ENCODE peak calls at places on chromosome 19, in nine cellular contexts. S is adrenal gland, A is glutamatergic neuron, T is AG04450, V is ascending aorta, E is RWPE1, X is endodermal cell, H is GM06990, Z is progenitor cell of endocrine pancreas. C is an unnamed sample.

GRCh38 chr19:18109363-18109730 is 11.8 kb downstream of the MAST3 start:
- DNase-seq in V (no peak), Z (no peak), H (no peak), S (peak), E (no peak), X (no peak), T (no peak), A (no peak), C (no peak)

GRCh38 chr19:30391052-30391451 is 18.9 kb downstream of the ZNF536 start:
- DNase-seq in V (no peak), E (no peak), Z (no peak), H (no peak), S (no peak), A (no peak), T (no peak), X (peak), C (no peak)

GRCh38 chr19:29449371-29449770 is 76.4 kb upstream of the VSTM2B start:
- DNase-seq in H (no peak), Z (no peak), V (no peak), S (no peak), E (no peak), A (no peak), X (peak), T (no peak), C (no peak)

GRCh38 chr19:27762933-27763332 is 1450.0 kb downstream of the UQCRFS1 start:
- DNase-seq in S (no peak), H (no peak), A (no peak), T (no peak), X (peak), E (no peak), V (peak), Z (no peak), C (no peak)

GRCh38 chr19:58569943-58570670 is 3.0 kb downstream of the MZF1 start:
- DNase-seq in E (no peak), V (no peak), S (no peak), H (no peak), X (no peak), T (no peak), A (no peak), Z (no peak), C (no peak)

GRCh38 chr19:45621389-45621788 is 17.8 kb downstream of the EML2 start:
- DNase-seq in X (no peak), H (no peak), T (no peak), Z (no peak), A (no peak), V (no peak), S (no peak), E (no peak), C (no peak)

GRCh38 chr19:29673451-29674371 is 8.4 kb downstream of the PLEKHF1 start:
- DNase-seq in T (no peak), A (no peak), Z (no peak), X (no peak), S (no peak), V (no peak), E (no peak), H (no peak), C (no peak)

GRCh38 chr19:3346677-3347353 is 19.6 kb upstream of the NFIC start:
- DNase-seq in E (no peak), A (no peak), V (peak), H (no peak), X (peak), S (peak), Z (no peak), T (no peak), C (no peak)

GRCh38 chr19:16702123-16702522 is 17.5 kb upstream of the NWD1 start:
- DNase-seq in T (peak), Z (no peak), V (no peak), E (peak), H (no peak), X (no peak), S (no peak), A (no peak), C (no peak)

GRCh38 chr19:14354445-14354844 is 26.8 kb upstream of the ADGRE5 start:
- DNase-seq in A (no peak), T (no peak), Z (no peak), X (no peak), V (no peak), E (peak), H (no peak), S (no peak), C (no peak)

GRCh38 chr19:8148410-8149231 is 771 bp downstream of the FBN3 start:
- DNase-seq in A (peak), S (no peak), Z (peak), E (no peak), T (no peak), X (peak), V (no peak), H (no peak), C (peak)

GRCh38 chr19:13262450-13262849 is 112.2 kb downstream of the IER2 start:
- DNase-seq in Z (no peak), E (peak), A (no peak), S (peak), X (no peak), H (no peak), T (no peak), V (no peak), C (no peak)

GRCh38 chr19:1483067-1483978 is 4.3 kb upstream of the C19orf25 start:
- DNase-seq in E (no peak), X (no peak), Z (no peak), H (peak), T (no peak), A (no peak), S (no peak), V (no peak), C (no peak)

DNA sequence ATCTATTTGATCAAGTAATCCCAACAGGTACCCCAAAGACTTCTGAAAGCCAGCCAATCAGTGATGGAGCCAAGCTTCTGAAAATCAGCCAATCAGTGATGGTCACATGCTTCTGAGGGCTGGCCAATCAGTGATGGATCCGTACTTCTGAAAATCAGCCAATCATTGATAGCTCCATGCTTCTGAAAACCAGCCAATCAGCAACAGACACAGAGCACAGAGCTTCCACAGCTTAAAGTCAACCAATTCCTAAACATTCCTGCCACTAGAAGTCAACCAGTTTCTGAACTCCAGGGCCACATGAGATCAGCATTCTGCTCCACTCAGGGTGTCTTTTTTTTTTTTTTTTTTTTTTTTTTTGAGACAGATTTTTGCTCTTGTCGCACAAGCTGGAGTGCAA is 8.2 kb upstream of the HSD17B14 start:
- DNase-seq in T (peak), E (peak), S (no peak), X (peak), V (no peak), H (no peak), Z (no peak), A (no peak), C (no peak)
- TF ChIP-seq CTCF in T (peak), E (no peak), S (peak), X (peak), V (no peak), H (no peak), Z (no peak), A (no peak), C (no peak)

GRCh38 chr19:4557186-4557970 is 2.1 kb downstream of the SEMA6B start:
- DNase-seq in A (no peak), V (no peak), X (peak), H (no peak), T (no peak), E (no peak), Z (no peak), S (no peak), C (peak)
- TF ChIP-seq CTCF in A (no peak), V (no peak), X (peak), H (peak), T (no peak), E (no peak), Z (peak), S (peak), C (no peak)

GRCh38 chr19:23116802-23117571 is at the start of gene ZNF730:
- DNase-seq in Z (peak), A (peak), S (peak), H (peak), X (peak), T (peak), E (peak), V (no peak), C (peak)
- TF ChIP-seq CTCF in Z (no peak), A (no peak), S (no peak), H (peak), X (no peak), T (no peak), E (no peak), V (no peak), C (no peak)

DNA sequence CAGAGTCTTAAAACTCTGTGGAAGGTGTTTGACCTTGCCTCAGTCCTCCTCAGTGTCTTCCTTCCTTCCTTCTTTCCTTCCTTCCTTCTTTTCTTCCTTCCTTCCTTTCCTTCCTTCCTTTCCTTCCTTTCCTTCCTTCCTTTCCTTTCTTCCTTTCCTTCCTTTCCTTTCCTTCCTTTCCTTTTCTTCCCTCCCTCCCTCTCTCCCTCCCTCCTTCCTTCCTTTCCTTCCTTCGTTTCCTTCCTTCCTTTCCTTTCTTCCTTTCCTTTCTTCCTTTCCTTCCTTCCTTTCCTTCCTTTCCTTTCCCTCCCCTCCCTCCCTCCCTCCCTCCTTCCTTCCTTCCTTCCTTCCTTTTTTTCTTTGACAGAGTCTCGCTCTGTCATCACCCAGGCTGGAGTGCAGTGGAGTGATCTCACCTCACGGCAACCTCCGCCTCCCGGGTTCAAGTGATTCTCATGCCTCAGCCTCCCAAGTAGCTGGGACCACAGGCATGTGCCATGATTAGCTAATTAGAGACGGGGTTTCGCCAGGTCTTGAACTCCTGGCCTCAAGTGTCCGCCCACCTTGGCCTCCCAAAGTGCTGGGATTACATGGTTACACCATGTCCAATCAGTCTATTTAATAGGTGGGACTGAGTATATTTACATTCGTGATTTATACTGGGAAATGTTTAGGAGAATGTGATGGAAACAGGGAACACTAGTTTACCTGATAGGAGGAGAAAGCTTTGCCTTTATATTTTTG is 16.3 kb downstream of the ZNF507 start:
- DNase-seq in E (no peak), Z (no peak), A (no peak), S (no peak), X (no peak), T (no peak), H (no peak), V (no peak), C (no peak)
- TF ChIP-seq CTCF in E (no peak), Z (no peak), A (no peak), S (no peak), X (no peak), T (no peak), H (no peak), V (no peak), C (no peak)

GRCh38 chr19:54026656-54027055 is 35.2 kb downstream of the CACNG6 start:
- DNase-seq in V (no peak), X (no peak), E (no peak), A (no peak), T (no peak), H (no peak), S (no peak), Z (no peak), C (no peak)

GRCh38 chr19:54035215-54036178 is 28.2 kb downstream of the VSTM1 start:
- DNase-seq in V (no peak), T (peak), H (no peak), E (peak), S (no peak), Z (no peak), A (no peak), X (peak), C (no peak)

GRCh38 chr19:54029930-54030490 is 33.7 kb downstream of the VSTM1 start:
- DNase-seq in H (no peak), A (peak), V (peak), E (peak), X (peak), T (no peak), S (peak), Z (peak), C (peak)

GRCh38 chr19:54030895-54031586 is 32.7 kb downstream of the VSTM1 start:
- DNase-seq in H (no peak), A (no peak), E (no peak), S (no peak), Z (no peak), X (peak), V (no peak), T (no peak), C (no peak)
- TF ChIP-seq CTCF in H (peak), A (peak), E (no peak), S (no peak), Z (peak), X (peak), V (no peak), T (peak), C (peak)

C was measured in nephron progenitor cell.